ENCODE peak calls at places on chromosomes 7 and 10, in four cellular contexts. C is WTC11, J is HepG2, E is K562. P is an unnamed sample.

GRCh38 chr7:94633025-94633341 is 22.9 kb downstream of the SGCE start:
- DNase-seq in C (no peak), E (no peak), J (no peak), P (no peak)

GRCh38 chr10:133088524-133089460 is 1.1 kb downstream of the ADGRA1 start:
- DNase-seq in C (no peak), J (peak), E (no peak), P (no peak)

GRCh38 chr10:75165684-75166622 is 44.6 kb upstream of the VDAC2 start:
- DNase-seq in E (no peak), J (no peak), C (no peak), P (peak)

GRCh38 chr10:35439172-35439571 is 102.9 kb downstream of the CCNY start:
- DNase-seq in J (no peak), E (no peak), C (no peak), P (no peak)

GRCh38 chr7:35430547-35431153 is 176.8 kb upstream of the TBX20 start:
- DNase-seq in E (peak), C (peak), J (peak), P (no peak)

GRCh38 chr10:92799591-92799990 is 48.7 kb upstream of the EXOC6 start:
- DNase-seq in J (no peak), E (no peak), C (no peak), P (no peak)

GRCh38 chr10:96699613-96700012 is 20.7 kb downstream of the PIK3AP1 start:
- DNase-seq in C (no peak), E (no peak), J (no peak), P (no peak)

GRCh38 chr7:5671053-5671452 is 110.4 kb downstream of the RNF216 start:
- DNase-seq in J (no peak), C (no peak), E (no peak), P (no peak)

GRCh38 chr10:62082729-62083412 is 181.4 kb downstream of the ARID5B start:
- DNase-seq in E (no peak), J (peak), C (no peak), P (peak)

GRCh38 chr10:65670087-65670486 is 1255.7 kb upstream of the LRRTM3 start:
- DNase-seq in E (no peak), C (no peak), J (no peak), P (no peak)

GRCh38 chr10:30070001-30070759 is 10.8 kb upstream of the JCAD start:
- DNase-seq in E (peak), C (no peak), J (peak), P (no peak)

GRCh38 chr7:9890092-9890491 is 1083.6 kb upstream of the PHF14 start:
- DNase-seq in C (peak), E (no peak), J (no peak), P (no peak)

GRCh38 chr10:99337261-99337905 is 8.2 kb downstream of the CNNM1 start:
- DNase-seq in C (no peak), J (no peak), E (no peak), P (no peak)

GRCh38 chr7:41810258-41810576 is 107.3 kb upstream of the INHBA start:
- DNase-seq in E (no peak), C (no peak), J (no peak), P (peak)

GRCh38 chr10:20630092-20630643 is 266.9 kb downstream of the NEBL start:
- DNase-seq in E (no peak), J (no peak), C (no peak), P (no peak)

GRCh38 chr10:52779541-52780390 is 7.2 kb upstream of the MBL2 start:
- DNase-seq in E (peak), J (peak), C (peak), P (no peak)

GRCh38 chr10:14750900-14751575 is 23.7 kb downstream of the FAM107B start:
- DNase-seq in C (no peak), E (no peak), J (no peak), P (no peak)

GRCh38 chr10:131961777-131962450 is 19.8 kb downstream of the BNIP3 start:
- DNase-seq in J (no peak), C (no peak), E (no peak), P (no peak)

GRCh38 chr10:110634527-110635209 is 9.5 kb upstream of the RBM20 start:
- DNase-seq in E (no peak), C (no peak), J (no peak), P (no peak)

GRCh38 chr7:68238204-68238805 is 1241.7 kb downstream of the TYW1 start:
- DNase-seq in C (no peak), J (no peak), E (no peak), P (no peak)

GRCh38 chr10:104581884-104582603 is 59.0 kb upstream of the SORCS3 start:
- DNase-seq in E (no peak), J (no peak), C (no peak), P (no peak)

GRCh38 chr7:77467453-77467852 is 51.3 kb upstream of the GSAP start:
- DNase-seq in C (no peak), E (no peak), J (no peak), P (no peak)

GRCh38 chr10:43585046-43585445 is 10.6 kb upstream of the ZNF239 start:
- DNase-seq in C (no peak), E (no peak), J (no peak), P (no peak)

GRCh38 chr7:94394399-94395140 is at the start of gene COL1A2:
- DNase-seq in J (no peak), E (peak), C (peak), P (no peak)

GRCh38 chr7:70598976-70599375 is 533.0 kb upstream of the GALNT17 start:
- DNase-seq in C (no peak), E (no peak), J (no peak), P (no peak)

GRCh38 chr7:75793676-75794075 is 19.9 kb downstream of the CCL24 start:
- DNase-seq in C (no peak), J (no peak), E (no peak), P (no peak)

GRCh38 chr10:24882047-24882698 is 70.2 kb downstream of the PRTFDC1 start:
- DNase-seq in E (no peak), J (no peak), C (no peak), P (peak)

GRCh38 chr7:111030358-111030735 is 60.6 kb upstream of the LRRN3 start:
- DNase-seq in C (no peak), E (no peak), J (no peak), P (no peak)

GRCh38 chr7:111029141-111029572 is 61.8 kb upstream of the LRRN3 start:
- DNase-seq in J (peak), C (no peak), E (no peak), P (no peak)

GRCh38 chr7:111027396-111027795 is 63.5 kb upstream of the LRRN3 start:
- DNase-seq in E (no peak), C (no peak), J (no peak), P (no peak)

GRCh38 chr7:111031916-111032315 is 59.0 kb upstream of the LRRN3 start:
- DNase-seq in E (no peak), J (no peak), C (no peak), P (no peak)

DNA sequence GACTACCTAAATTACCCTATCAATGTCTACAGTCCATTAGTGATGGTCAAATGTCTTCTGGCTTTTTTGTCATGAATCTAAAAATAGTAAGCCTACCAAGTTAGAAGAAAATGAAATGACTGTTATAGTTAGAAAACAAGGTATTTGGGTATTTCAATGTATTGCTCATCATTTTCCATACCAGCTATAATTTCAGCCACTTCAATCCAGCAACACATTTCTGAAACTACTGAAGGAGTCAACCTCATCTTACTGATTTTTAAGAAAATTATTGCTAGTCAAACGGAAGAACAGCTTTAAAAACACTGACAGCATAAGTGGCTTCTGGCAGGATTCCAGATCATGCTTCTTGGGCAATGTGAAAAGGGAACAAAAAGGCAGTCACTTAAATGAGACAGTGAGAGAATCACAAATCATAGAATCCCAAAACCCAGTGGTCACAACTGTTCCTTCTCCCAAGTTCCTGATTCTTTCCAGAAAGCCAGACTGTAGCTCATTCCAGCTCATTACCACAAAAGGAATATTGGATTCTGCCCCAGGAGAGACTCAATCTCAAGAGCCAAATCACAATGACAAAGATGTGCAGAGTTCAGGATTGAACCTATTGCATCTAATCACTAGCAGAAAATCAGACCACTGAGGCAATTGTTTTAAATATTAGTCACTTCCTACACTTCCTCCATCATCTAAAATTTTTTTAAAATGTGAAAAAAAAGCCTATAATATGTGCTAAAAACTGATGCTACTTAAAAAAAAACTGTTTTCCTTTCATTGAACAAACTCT is 61.2 kb upstream of the LRRN3 start:
- DNase-seq in J (peak), E (no peak), C (no peak), P (peak)
- TF ChIP-seq ESRRA in J (no peak), E (no peak), C (no peak), P (no peak)

GRCh38 chr7:123492485-123492884 is 41.9 kb downstream of the IQUB start:
- DNase-seq in E (peak), J (no peak), C (no peak), P (no peak)
- TF ChIP-seq CREB1 in E (no peak), J (no peak), C (no peak), P (no peak)

DNA sequence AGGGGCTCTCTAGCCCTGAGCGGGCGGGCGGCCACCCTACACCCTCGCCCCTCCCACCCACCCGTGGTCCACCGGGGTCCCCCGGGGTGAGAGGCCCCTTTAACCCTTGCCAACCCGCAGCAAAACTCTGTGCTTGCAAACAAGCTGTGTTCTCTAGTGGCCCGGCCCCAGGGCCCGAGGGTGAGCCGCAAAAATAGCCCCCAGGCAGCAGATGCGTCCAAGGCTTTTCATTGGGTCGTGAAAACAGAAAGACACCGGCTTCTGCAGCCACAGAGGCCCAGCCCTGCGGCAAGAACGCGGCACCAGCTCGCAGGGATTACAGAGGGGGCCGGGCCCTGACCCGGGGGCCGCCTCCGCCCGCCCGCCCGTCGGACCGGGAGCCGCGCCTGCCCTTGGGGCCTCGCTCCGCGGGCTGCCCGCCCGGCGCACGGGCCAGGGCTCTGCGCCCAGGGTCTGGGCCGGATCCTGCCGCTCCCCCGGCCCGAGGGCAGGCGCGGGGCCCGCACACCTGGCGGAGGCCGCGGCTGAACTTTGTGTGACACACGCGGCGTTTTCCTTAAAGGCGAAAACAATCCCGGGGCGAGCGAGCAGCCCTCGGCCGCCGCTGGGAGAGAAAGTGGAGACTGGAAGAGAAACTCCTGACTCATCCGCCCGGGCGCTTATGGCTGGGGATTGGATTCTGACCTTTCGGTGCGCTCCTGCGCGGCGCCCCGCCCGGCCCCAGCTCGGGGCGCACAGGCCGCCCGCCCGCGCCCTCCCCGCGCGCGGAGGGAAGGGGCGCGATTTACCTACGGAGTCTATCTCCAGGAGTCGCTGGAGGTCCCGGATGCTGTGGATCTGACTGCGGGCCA is 2.8 kb downstream of the PDGFA start:
- DNase-seq in C (no peak), J (peak), E (peak), P (no peak)
- TF ChIP-seq ESRRA in C (no peak), J (no peak), E (no peak), P (no peak)

GRCh38 chr7:713488-714230 is 12.8 kb upstream of the DNAAF5 start:
- DNase-seq in C (no peak), J (no peak), E (no peak), P (no peak)

GRCh38 chr7:711093-711966 is 15.2 kb upstream of the DNAAF5 start:
- DNase-seq in E (no peak), C (no peak), J (no peak), P (no peak)

GRCh38 chr7:710161-710560 is 16.3 kb upstream of the DNAAF5 start:
- DNase-seq in E (no peak), J (no peak), C (no peak), P (no peak)

GRCh38 chr7:712601-713457 is 13.7 kb upstream of the DNAAF5 start:
- DNase-seq in C (peak), J (no peak), E (no peak), P (no peak)

DNA sequence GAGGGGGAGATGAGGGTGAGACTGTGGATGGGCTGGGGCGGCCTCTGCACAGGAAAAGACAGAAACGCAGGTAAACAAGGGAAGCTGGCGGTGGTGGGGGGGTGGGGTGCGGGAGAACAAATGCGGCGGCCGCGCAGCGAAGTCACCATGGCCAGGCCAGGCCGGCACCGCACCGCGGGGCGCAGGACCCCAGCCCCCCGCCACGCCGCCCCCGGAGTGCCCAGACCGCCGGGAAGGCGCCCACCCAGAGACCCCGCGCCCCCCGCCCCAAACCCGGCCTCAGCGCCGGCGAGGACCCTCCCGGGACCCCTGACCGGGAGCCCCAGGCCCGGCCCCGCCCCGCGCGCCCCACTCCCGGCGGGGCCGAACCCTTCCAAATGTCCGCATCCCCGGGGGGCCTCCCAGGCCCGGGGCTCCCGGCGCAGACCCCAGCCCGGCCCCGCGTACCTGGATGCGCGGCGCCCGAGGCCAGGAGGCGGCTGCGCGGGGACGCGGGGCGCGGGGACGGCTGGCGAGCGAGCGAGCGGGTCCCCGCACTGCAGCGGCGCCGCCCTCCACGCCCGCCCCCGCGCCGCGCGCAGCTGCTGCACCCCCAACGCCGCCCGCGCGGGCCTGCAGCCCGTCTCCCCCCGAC is 14.4 kb upstream of the DNAAF5 start:
- DNase-seq in J (no peak), C (no peak), E (no peak), P (no peak)
- TF ChIP-seq CREB1 in J (no peak), C (no peak), E (no peak), P (no peak)

GRCh38 chr7:134461921-134462320 is 3.0 kb upstream of the AKR1B1 start:
- DNase-seq in J (no peak), E (no peak), C (no peak), P (no peak)

GRCh38 chr7:134458806-134459698 is at the start of gene AKR1B1:
- DNase-seq in E (peak), J (peak), C (peak), P (peak)

GRCh38 chr7:134458341-134458805 is 527 bp downstream of the AKR1B1 start:
- DNase-seq in E (no peak), J (peak), C (peak), P (peak)

GRCh38 chr7:134462337-134462925 is 3.5 kb upstream of the AKR1B1 start:
- DNase-seq in E (no peak), C (no peak), J (peak), P (no peak)

GRCh38 chr7:134460000-134460399 is 1.1 kb upstream of the AKR1B1 start:
- DNase-seq in C (no peak), E (no peak), J (no peak), P (no peak)
- TF ChIP-seq ESRRA in C (no peak), E (no peak), J (no peak), P (no peak)

GRCh38 chr10:1070939-1071338 is 14.8 kb downstream of the WDR37 start:
- DNase-seq in C (no peak), J (no peak), E (no peak), P (no peak)
- TF ChIP-seq CREB1 in C (no peak), J (no peak), E (no peak), P (no peak)

GRCh38 chr7:151380199-151381082 is 29.4 kb downstream of the WDR86 start:
- DNase-seq in J (no peak), C (no peak), E (no peak), P (no peak)

GRCh38 chr7:151381083-151381332 is 28.8 kb downstream of the WDR86 start:
- DNase-seq in C (no peak), J (no peak), E (no peak), P (no peak)

GRCh38 chr7:151383638-151384351 is 26.0 kb downstream of the WDR86 start:
- DNase-seq in J (no peak), E (no peak), C (peak), P (no peak)

GRCh38 chr7:151381333-151382078 is 28.3 kb downstream of the WDR86 start:
- DNase-seq in C (peak), E (no peak), J (no peak), P (no peak)

DNA sequence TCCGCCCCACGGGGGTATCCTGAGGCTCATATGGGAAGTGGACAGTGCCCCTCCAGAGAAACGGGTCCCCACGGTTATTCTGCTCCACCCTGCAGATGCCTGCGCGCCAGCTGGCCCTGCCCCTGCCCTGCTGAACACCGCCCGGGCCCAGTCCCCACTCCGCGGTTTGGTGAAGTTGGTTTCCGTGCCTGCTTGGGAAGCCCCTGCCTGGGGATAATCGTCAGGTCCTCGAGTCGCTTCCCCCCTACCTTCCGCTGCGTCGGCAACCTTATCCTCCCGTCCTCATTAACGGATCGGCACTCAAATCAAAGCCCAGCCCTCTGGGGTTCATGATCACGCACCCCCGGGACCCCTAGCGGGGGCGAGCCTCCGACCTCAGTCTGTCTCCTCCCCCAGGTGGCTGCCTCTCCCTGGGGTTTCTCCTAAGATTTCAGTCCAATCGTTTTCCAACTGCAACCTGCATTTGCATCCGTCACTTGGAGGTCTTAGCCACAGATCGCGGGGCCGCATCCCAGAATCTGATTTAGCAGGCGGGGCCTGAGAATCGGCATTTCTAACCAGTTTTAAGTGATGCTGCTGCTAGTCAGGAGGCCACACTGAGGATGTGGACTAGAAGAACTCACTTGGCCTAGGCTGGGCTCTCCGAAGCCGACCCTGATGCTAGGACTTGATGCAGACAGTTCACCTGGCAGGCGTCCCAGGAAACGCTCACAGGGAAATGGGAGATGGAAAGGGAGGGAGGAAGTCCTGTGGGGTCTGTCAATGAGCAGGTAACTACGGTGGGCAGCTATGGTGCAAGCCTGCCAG is 27.6 kb downstream of the WDR86 start:
- DNase-seq in E (no peak), J (no peak), C (peak), P (no peak)
- TF ChIP-seq ESRRA in E (no peak), J (no peak), C (no peak), P (no peak)

DNA sequence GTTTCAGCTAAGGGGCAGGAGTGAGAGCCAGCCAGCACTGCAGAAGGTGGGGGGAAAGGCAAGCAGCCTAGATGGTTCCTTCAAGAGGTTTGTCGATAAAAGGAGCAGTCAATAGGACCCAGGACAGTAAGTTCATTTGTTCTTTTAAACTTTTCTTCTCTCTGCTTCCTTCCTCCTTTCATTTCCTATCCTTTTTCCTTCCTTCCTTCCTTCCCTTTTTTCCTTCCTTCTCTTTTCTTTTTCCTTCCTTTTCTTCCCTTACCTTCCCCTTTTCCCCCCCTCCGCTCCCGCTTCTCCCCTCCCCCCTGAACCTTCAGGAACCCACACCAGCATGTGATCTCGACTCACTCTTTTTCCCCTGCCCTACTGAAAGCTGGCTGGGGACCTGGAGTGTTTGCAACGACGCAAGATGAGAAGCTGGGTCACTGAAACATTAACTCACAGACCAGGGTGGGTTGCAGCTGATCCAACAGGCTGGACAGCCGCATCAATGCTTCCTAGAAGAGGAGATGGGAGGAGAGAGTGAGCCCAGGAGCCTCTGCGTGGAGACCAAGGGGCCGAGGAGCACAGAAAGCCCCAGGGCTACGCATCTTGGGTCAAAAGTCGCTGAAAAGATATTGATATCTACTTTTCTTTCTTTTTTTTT is 103.4 kb upstream of the SDK1 start:
- DNase-seq in C (no peak), J (no peak), E (no peak), P (no peak)
- TF ChIP-seq CREB1 in C (no peak), J (no peak), E (no peak), P (no peak)